ENCODE peak calls at places on chromosomes 7 and 10, in seven cellular contexts. P is Peyer's patch, J is mesendoderm, Q is neural progenitor cell, S is cardiac muscle cell, X is astrocyte of the spinal cord, H is psoas muscle. Z is an unnamed sample.

GRCh38 chr7:2971914-2972530 is 71.6 kb downstream of the CARD11 start:
- DNase-seq in H (no peak), Q (no peak), P (no peak), S (no peak), X (no peak), J (no peak), Z (no peak)

GRCh38 chr7:1754345-1754908 is 84.3 kb downstream of the ELFN1 start:
- DNase-seq in Q (no peak), S (no peak), J (no peak), X (no peak), P (no peak), H (no peak), Z (no peak)

GRCh38 chr7:132141109-132141508 is 435.2 kb downstream of the PLXNA4 start:
- DNase-seq in X (peak), Q (no peak), S (no peak), J (no peak), H (no peak), P (no peak), Z (peak)

GRCh38 chr10:100347568-100348195 is 649 bp downstream of the SCD start:
- DNase-seq in J (no peak), P (no peak), Q (peak), X (no peak), S (peak), H (no peak), Z (no peak)

GRCh38 chr10:108582387-108582786 is 1340.9 kb downstream of the XPNPEP1 start:
- DNase-seq in S (no peak), J (peak), P (no peak), H (no peak), X (peak), Q (no peak), Z (peak)

GRCh38 chr10:110387983-110388681 is 83.4 kb upstream of the SMNDC1 start:
- DNase-seq in X (no peak), S (no peak), J (no peak), Q (no peak), H (no peak), P (peak), Z (peak)

GRCh38 chr10:31204090-31204489 is 114.9 kb upstream of the ZEB1 start:
- DNase-seq in P (no peak), X (peak), H (peak), Q (no peak), J (no peak), S (peak), Z (peak)

GRCh38 chr7:139737221-139738100 is 40.3 kb downstream of the HIPK2 start:
- DNase-seq in P (no peak), J (no peak), X (peak), Q (no peak), H (no peak), S (no peak), Z (no peak)

GRCh38 chr7:132164558-132165130 is 411.6 kb downstream of the PLXNA4 start:
- DNase-seq in H (no peak), S (peak), Q (no peak), X (no peak), P (no peak), J (peak), Z (peak)

GRCh38 chr7:122413339-122413738 is 108.8 kb upstream of the FEZF1 start:
- DNase-seq in J (no peak), Q (no peak), P (no peak), S (peak), H (no peak), X (no peak), Z (no peak)

GRCh38 chr10:133357293-133358151 is at the start of gene FUOM:
- DNase-seq in J (peak), H (peak), Q (peak), P (peak), S (peak), X (peak), Z (no peak)

GRCh38 chr7:110718514-110719205 is 372.3 kb upstream of the LRRN3 start:
- DNase-seq in P (no peak), Q (no peak), H (no peak), X (no peak), S (no peak), J (peak), Z (no peak)

GRCh38 chr10:55212051-55212450 is 411.0 kb upstream of the PCDH15 start:
- DNase-seq in J (no peak), P (no peak), H (no peak), X (no peak), Q (no peak), S (no peak), Z (no peak)

GRCh38 chr7:129859188-129859587 is 93.6 kb downstream of the UBE2H start:
- DNase-seq in S (peak), X (peak), H (no peak), P (no peak), Q (no peak), J (no peak), Z (peak)

GRCh38 chr10:86770412-86770960 is 14.1 kb downstream of the BMPR1A start:
- DNase-seq in Q (peak), P (no peak), X (no peak), S (no peak), J (peak), H (no peak), Z (no peak)

GRCh38 chr10:77247076-77247561 is 390.5 kb downstream of the KCNMA1 start:
- DNase-seq in X (peak), Q (no peak), H (no peak), J (peak), P (no peak), S (no peak), Z (peak)

GRCh38 chr10:132412316-132413192 is 15.6 kb downstream of the PWWP2B start:
- DNase-seq in S (no peak), X (no peak), Q (no peak), J (no peak), P (no peak), H (peak), Z (no peak)

GRCh38 chr7:88243345-88243909 is 23.6 kb upstream of the SRI start:
- DNase-seq in S (peak), P (no peak), H (no peak), J (peak), Q (peak), X (peak), Z (peak)

GRCh38 chr7:45659496-45660139 is 85.5 kb downstream of the ADCY1 start:
- DNase-seq in Q (no peak), J (no peak), H (no peak), P (no peak), S (no peak), X (no peak), Z (no peak)

GRCh38 chr10:120813085-120813484 is 38.1 kb upstream of the WDR11 start:
- DNase-seq in P (no peak), X (no peak), Q (no peak), J (no peak), S (no peak), H (no peak), Z (no peak)

GRCh38 chr10:94097656-94098055 is 103.9 kb downstream of the PLCE1 start:
- DNase-seq in S (no peak), P (no peak), X (no peak), Q (no peak), H (no peak), J (no peak), Z (peak)

GRCh38 chr7:114048386-114049235 is 129.8 kb upstream of the PPP1R3A start:
- DNase-seq in Q (no peak), H (no peak), X (peak), S (no peak), J (no peak), P (no peak), Z (peak)

GRCh38 chr10:112271982-112272381 is 11.2 kb upstream of the TECTB start:
- DNase-seq in P (no peak), J (no peak), S (no peak), H (no peak), Q (no peak), X (peak), Z (peak)

GRCh38 chr10:109239371-109239770 is 683.9 kb downstream of the XPNPEP1 start:
- DNase-seq in J (no peak), X (no peak), S (no peak), P (no peak), H (no peak), Q (no peak), Z (no peak)

GRCh38 chr7:1457949-1458675 is 1.2 kb downstream of the MICALL2 start:
- DNase-seq in P (no peak), J (no peak), S (no peak), Q (no peak), X (no peak), H (no peak), Z (no peak)

GRCh38 chr7:31875424-31875823 is 188.4 kb downstream of the PPP1R17 start:
- DNase-seq in J (peak), P (no peak), Q (no peak), H (no peak), X (no peak), S (no peak), Z (peak)

GRCh38 chr10:51124852-51125251 is 50.6 kb downstream of the PRKG1 start:
- DNase-seq in X (no peak), Q (no peak), S (no peak), H (no peak), P (no peak), J (no peak), Z (no peak)

DNA sequence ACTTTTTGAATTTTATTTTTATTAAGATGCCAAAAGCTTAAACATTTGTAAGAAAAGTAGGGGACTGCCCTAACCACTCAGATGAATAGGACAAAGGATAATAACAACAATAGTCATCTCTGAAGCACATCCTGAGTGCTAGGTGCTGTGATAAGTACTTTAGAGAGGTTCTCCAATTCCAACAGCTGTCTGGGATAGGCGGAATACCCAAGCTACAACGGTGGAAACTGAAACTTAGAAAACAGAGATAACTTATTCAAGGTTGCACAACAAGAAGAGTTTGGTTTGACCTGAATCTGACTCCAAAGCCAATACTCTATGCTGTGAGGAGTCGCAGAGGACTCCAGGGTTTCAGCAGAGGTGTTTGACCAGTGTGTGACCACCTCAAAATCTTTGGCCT is 2.0 kb downstream of the RTKN2 start:
- DNase-seq in J (no peak), S (no peak), H (no peak), X (no peak), Q (no peak), P (no peak), Z (no peak)
- H3K4me3 ChIP-seq in J (no peak), S (no peak), H (no peak), X (no peak), Q (peak), P (no peak), Z (no peak)

DNA sequence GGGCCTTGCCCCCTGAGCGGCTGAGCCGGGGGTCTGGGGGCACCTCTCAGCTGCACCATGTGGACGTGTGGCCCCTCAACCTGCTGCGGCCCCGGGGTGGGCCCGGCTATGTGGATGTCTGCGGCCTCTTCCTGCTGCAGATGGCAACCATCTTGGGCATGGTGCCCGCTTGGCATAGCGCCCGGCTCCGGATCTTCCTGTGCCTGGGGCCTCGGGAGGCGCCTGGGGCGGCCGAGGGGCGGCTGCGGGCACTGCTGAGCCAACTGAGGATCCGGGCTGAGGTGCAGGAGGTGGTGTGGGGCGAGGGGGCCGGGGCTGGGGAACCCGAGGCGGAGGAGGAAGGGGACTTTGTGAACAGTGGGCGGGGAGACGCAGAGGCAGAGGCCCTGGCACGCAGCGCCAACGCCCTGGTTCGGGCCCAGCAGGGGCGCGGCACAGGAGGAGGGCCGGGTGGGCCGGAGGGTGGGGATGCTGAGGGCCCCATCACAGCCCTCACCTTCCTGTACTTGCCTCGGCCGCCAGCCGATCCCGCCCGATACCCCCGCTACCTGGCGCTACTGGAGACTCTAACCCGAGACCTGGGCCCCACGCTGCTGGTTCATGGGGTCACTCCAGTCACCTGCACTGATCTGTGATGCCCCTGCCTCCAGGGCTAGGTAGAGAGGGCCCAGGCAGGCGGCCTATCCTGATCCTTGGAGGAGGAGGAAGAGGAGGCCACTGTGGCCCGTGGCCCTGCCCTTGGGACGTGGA is 1.0 kb upstream of the TRIP6 start:
- DNase-seq in P (peak), S (no peak), Q (no peak), H (peak), X (peak), J (no peak), Z (peak)
- H3K4me3 ChIP-seq in P (peak), S (no peak), Q (no peak), H (peak), X (no peak), J (no peak), Z (no peak)

DNA sequence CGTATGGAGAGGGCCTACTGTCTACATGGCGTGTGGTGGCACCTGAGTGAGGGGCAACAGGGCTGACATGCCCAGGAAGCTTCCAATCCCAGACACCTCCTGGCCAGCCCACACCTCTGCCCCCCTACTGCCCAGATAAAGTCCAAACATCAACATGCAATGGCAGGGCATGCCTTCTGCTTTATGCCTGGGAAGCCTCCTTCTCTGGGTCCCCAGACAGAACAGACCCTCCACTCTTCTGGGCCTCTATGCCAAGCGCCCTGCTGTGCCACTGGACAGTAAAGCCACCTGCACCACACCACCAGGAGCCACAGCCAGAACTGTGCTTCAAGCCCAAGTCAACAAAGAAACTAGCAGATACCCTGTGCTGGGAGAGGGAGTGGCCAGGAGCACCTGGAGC is 12.5 kb downstream of the TMEM72 start:
- DNase-seq in P (no peak), J (no peak), X (no peak), Q (no peak), H (no peak), S (no peak), Z (no peak)
- H3K4me3 ChIP-seq in P (no peak), J (no peak), X (no peak), Q (no peak), H (no peak), S (no peak), Z (no peak)

DNA sequence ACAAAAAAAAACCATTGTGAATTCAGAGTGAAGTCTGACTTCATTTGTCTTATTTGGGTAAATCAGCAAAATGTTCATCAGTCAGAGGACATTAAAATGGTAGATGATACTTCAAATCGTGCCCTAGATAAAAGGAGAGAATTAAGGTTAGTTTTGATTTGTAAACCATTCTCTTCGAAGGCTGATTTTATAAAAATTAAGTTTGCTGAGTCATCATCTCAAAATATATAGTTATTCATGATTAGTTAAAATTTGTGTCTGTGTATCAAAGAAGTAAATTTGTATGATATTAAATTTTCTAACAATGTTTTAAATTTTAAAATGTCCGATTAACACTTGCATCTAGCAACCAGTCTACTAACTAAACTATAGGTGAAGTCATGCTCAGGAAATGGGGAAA is 35.3 kb downstream of the MET start:
- DNase-seq in S (no peak), X (no peak), J (no peak), Q (no peak), P (no peak), H (no peak), Z (no peak)
- H3K4me3 ChIP-seq in S (no peak), X (no peak), J (no peak), Q (no peak), P (no peak), H (peak), Z (no peak)

GRCh38 chr10:33556103-33556502 is 221.6 kb upstream of the NRP1 start:
- DNase-seq in S (no peak), X (no peak), J (no peak), H (no peak), Q (no peak), P (no peak), Z (no peak)
- H3K4me3 ChIP-seq in S (no peak), X (no peak), J (no peak), H (no peak), Q (no peak), P (no peak), Z (no peak)

GRCh38 chr7:33601081-33601480 is 304.3 kb upstream of the BMPER start:
- DNase-seq in Q (no peak), P (no peak), X (no peak), S (no peak), J (peak), H (no peak), Z (no peak)

GRCh38 chr7:33596694-33597093 is 308.6 kb upstream of the BMPER start:
- DNase-seq in P (no peak), H (no peak), X (no peak), S (no peak), J (no peak), Q (no peak), Z (no peak)

GRCh38 chr7:33591481-33591880 is 313.9 kb upstream of the BMPER start:
- DNase-seq in Q (no peak), H (no peak), X (peak), S (no peak), J (no peak), P (no peak), Z (peak)

GRCh38 chr7:33601884-33602283 is 303.5 kb upstream of the BMPER start:
- DNase-seq in J (peak), Q (no peak), S (no peak), P (no peak), X (no peak), H (no peak), Z (no peak)

DNA sequence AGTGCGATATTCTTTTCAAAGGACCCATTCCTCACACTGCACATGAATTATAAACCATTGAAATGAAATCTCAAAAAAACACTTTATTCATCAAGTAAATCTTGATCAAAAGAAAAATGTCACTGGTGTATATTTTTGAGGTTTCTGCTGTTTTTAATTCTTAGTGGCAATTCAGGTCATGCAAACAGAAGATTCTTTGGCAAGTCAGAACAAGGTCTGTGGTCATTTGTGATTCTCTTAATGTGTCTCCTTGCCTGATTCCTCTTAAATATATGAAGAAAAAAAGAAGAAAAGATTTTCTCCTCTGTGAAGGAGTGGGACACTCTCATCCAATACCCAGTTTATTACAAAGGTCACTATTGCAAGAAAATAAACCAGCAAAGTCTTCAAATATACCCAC is 308.2 kb upstream of the BMPER start:
- DNase-seq in P (no peak), Q (no peak), J (no peak), H (no peak), X (no peak), S (no peak), Z (no peak)
- H3K4me3 ChIP-seq in P (no peak), Q (no peak), J (no peak), H (no peak), X (no peak), S (no peak), Z (no peak)

DNA sequence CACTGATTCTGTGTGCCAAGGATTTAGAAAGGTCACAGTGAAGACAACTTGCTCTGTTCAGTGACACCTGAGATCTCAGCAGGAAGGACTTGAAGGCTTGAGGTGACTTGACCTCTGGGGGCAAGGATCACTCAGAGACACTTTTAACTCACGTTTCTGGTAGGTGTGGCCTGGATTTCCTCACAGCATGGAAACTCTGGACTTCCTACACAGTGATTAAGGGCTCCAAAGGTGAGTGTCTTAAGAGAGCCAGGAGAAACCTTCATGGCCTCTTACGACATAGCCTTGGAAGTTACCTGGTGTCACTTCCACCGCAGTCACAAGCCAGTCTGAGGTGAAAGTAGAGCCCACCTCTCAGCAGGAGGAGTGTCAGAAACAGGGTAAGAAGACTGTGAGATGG is 38.1 kb upstream of the ADO start:
- DNase-seq in H (no peak), P (no peak), X (no peak), J (no peak), Q (no peak), S (no peak), Z (no peak)
- H3K4me3 ChIP-seq in H (no peak), P (no peak), X (no peak), J (no peak), Q (no peak), S (no peak), Z (no peak)

GRCh38 chr10:114391599-114391998 is 12.7 kb downstream of the AFAP1L2 start:
- DNase-seq in H (no peak), S (no peak), X (no peak), Q (no peak), J (no peak), P (no peak), Z (no peak)

GRCh38 chr10:114394531-114394930 is 9.8 kb downstream of the AFAP1L2 start:
- DNase-seq in J (no peak), S (no peak), P (no peak), Q (no peak), H (no peak), X (no peak), Z (no peak)

GRCh38 chr10:114392112-114392835 is 12.0 kb downstream of the AFAP1L2 start:
- DNase-seq in Q (no peak), H (no peak), X (no peak), S (no peak), P (no peak), J (no peak), Z (no peak)

GRCh38 chr10:114393886-114394285 is 10.4 kb downstream of the AFAP1L2 start:
- DNase-seq in H (no peak), Q (no peak), P (no peak), S (no peak), J (no peak), X (no peak), Z (no peak)

GRCh38 chr10:114393482-114393881 is 10.8 kb downstream of the AFAP1L2 start:
- DNase-seq in S (no peak), J (no peak), X (peak), H (no peak), P (no peak), Q (no peak), Z (peak)
- H3K4me3 ChIP-seq in S (no peak), J (no peak), X (no peak), H (no peak), P (no peak), Q (no peak), Z (no peak)

GRCh38 chr10:103544657-103545310 is 51.3 kb downstream of the NEURL1 start:
- DNase-seq in Q (no peak), P (peak), S (no peak), H (no peak), X (no peak), J (no peak), Z (no peak)

GRCh38 chr10:103545366-103545765 is 51.9 kb downstream of the NEURL1 start:
- DNase-seq in Q (no peak), X (no peak), P (no peak), S (no peak), J (no peak), H (no peak), Z (no peak)

GRCh38 chr10:103540722-103541121 is 47.2 kb downstream of the NEURL1 start:
- DNase-seq in S (no peak), X (no peak), Q (no peak), H (no peak), P (no peak), J (peak), Z (peak)

GRCh38 chr10:103543617-103544525 is 50.4 kb downstream of the NEURL1 start:
- DNase-seq in Q (no peak), X (no peak), H (no peak), P (peak), S (no peak), J (peak), Z (no peak)

GRCh38 chr10:103542764-103543616 is 49.5 kb downstream of the NEURL1 start:
- DNase-seq in H (no peak), P (peak), X (peak), S (peak), Q (peak), J (peak), Z (peak)
- H3K4me3 ChIP-seq in H (peak), P (peak), X (peak), S (peak), Q (peak), J (no peak), Z (no peak)